ENCODE peak calls at places on chromosomes 5 and 9, in four cellular contexts. One of them, this sample, is unnamed.

GRCh38 chr5:153445875-153446567 is 44.4 kb upstream of the GRIA1 start:
- DNase-seq in HepG2: no peak
- DNase-seq in GM12878: no peak
- DNase-seq in K562: no peak
- DNase-seq in this sample: no peak

GRCh38 chr9:748861-749497 is 92.5 kb upstream of the DMRT1 start:
- DNase-seq in HepG2: no peak
- DNase-seq in K562: no peak
- DNase-seq in GM12878: no peak
- DNase-seq in this sample: no peak

GRCh38 chr9:124010303-124010664 is 1.3 kb upstream of the LHX2 start:
- DNase-seq in HepG2: no peak
- DNase-seq in GM12878: no peak
- DNase-seq in K562: no peak
- DNase-seq in this sample: no peak

GRCh38 chr9:13898957-13899356 is 415.0 kb downstream of the NFIB start:
- DNase-seq in K562: no peak
- DNase-seq in HepG2: no peak
- DNase-seq in GM12878: no peak
- DNase-seq in this sample: no peak

GRCh38 chr5:165321912-165322311 is 1816.5 kb downstream of the MAT2B start:
- DNase-seq in K562: no peak
- DNase-seq in HepG2: no peak
- DNase-seq in GM12878: no peak
- DNase-seq in this sample: no peak

GRCh38 chr5:74122175-74122574 is 496.2 kb downstream of the ARHGEF28 start:
- DNase-seq in GM12878: no peak
- DNase-seq in HepG2: no peak
- DNase-seq in K562: no peak
- DNase-seq in this sample: no peak

GRCh38 chr5:16600397-16600796 is 16.4 kb downstream of the RETREG1 start:
- DNase-seq in GM12878: no peak
- DNase-seq in K562: no peak
- DNase-seq in HepG2: no peak
- DNase-seq in this sample: no peak

GRCh38 chr5:180104131-180104530 is 32.6 kb upstream of the RNF130 start:
- DNase-seq in HepG2: no peak
- DNase-seq in K562: no peak
- DNase-seq in GM12878: no peak
- DNase-seq in this sample: no peak

GRCh38 chr9:34046784-34047379 is 1.8 kb downstream of the UBAP2 start:
- DNase-seq in HepG2: no peak
- DNase-seq in GM12878: peak
- DNase-seq in K562: no peak
- DNase-seq in this sample: no peak

GRCh38 chr5:81038495-81038894 is 78.3 kb downstream of the RASGRF2 start:
- DNase-seq in K562: no peak
- DNase-seq in HepG2: no peak
- DNase-seq in GM12878: no peak
- DNase-seq in this sample: no peak

GRCh38 chr9:33227013-33227398 is 13.0 kb upstream of the SPINK4 start:
- DNase-seq in HepG2: no peak
- DNase-seq in K562: no peak
- DNase-seq in GM12878: no peak
- DNase-seq in this sample: no peak

GRCh38 chr5:53478411-53479044 is 1.9 kb upstream of the FST start:
- DNase-seq in HepG2: peak
- DNase-seq in GM12878: no peak
- DNase-seq in K562: peak
- DNase-seq in this sample: peak
- H3K4me3 ChIP-seq in HepG2: peak
- H3K4me3 ChIP-seq in GM12878: peak
- H3K4me3 ChIP-seq in K562: no peak
- H3K4me3 ChIP-seq in this sample: peak

DNA sequence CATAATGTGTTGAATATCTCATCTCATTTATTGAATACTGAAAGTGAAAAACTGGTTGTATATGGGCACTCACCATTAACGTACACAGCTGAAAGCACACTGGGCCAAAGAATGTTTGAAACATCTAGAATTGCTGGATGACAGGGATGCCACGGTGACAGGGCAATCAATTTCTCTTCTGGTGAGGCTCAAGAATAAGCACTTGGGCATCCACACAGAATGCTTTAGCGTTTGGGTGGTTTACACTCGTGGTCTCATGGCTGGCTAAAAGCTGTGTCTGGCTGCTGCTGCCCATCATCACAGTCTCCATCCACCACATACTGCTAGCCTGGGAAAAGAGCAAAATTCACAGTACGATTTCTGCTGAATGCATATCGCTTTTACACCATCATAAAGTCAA is 30.7 kb upstream of the IL31RA start:
- DNase-seq in K562: no peak
- DNase-seq in GM12878: no peak
- DNase-seq in HepG2: no peak
- DNase-seq in this sample: no peak
- TF ChIP-seq CEBPB in K562: no peak
- TF ChIP-seq CEBPB in GM12878: no peak
- TF ChIP-seq CEBPB in HepG2: no peak
- TF ChIP-seq CEBPB in this sample: no peak

GRCh38 chr9:7976167-7976755 is 176.7 kb upstream of the DMAC1 start:
- DNase-seq in K562: no peak
- DNase-seq in GM12878: peak
- DNase-seq in HepG2: no peak
- DNase-seq in this sample: no peak
- TF ChIP-seq JUND in K562: no peak
- TF ChIP-seq JUND in GM12878: no peak
- TF ChIP-seq JUND in HepG2: no peak
- TF ChIP-seq JUND in this sample: no peak

DNA sequence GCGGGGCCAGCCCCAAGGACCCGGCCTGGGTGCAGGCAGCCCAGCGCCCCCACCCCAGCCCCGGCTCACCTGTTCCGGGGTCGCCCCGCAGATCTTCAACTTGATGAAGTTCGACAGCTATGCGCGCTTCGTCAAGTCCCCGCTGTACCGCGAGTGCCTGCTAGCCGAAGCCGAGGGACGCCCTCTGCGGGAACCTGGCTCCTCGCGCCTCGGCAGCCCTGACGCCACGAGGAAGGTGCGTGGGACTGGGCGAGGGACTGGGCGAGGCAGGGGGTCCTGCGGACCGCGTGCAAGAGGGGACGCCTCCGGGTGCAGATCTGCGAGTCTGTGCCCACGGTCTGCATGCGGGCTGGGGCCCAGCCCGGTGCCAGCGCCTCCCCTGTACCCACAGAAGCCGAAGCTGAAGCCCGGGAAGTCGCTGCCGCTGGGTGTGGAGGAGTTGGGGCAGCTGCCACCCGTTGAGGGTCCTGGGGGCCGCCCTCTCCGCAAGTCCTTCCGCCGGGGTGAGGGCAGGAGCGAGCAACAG is 9.7 kb downstream of the RGS14 start:
- DNase-seq in HepG2: no peak
- DNase-seq in K562: no peak
- DNase-seq in GM12878: no peak
- DNase-seq in this sample: no peak
- H3K4me3 ChIP-seq in HepG2: no peak
- H3K4me3 ChIP-seq in K562: peak
- H3K4me3 ChIP-seq in GM12878: no peak
- H3K4me3 ChIP-seq in this sample: no peak

GRCh38 chr5:171895076-171895475 is 109.5 kb downstream of the SMIM23 start:
- DNase-seq in GM12878: no peak
- DNase-seq in HepG2: no peak
- DNase-seq in K562: no peak
- DNase-seq in this sample: no peak
- TF ChIP-seq CEBPB in GM12878: no peak
- TF ChIP-seq CEBPB in HepG2: no peak
- TF ChIP-seq CEBPB in K562: no peak
- TF ChIP-seq CEBPB in this sample: no peak

GRCh38 chr5:10724799-10725507 is 36.1 kb downstream of the DAP start:
- DNase-seq in GM12878: no peak
- DNase-seq in HepG2: peak
- DNase-seq in K562: peak
- DNase-seq in this sample: peak
- TF ChIP-seq JUND in GM12878: no peak
- TF ChIP-seq JUND in HepG2: no peak
- TF ChIP-seq JUND in K562: peak
- TF ChIP-seq JUND in this sample: peak

GRCh38 chr5:151740958-151741373 is 17.5 kb downstream of the ATOX1 start:
- DNase-seq in HepG2: no peak
- DNase-seq in GM12878: no peak
- DNase-seq in K562: no peak
- DNase-seq in this sample: no peak

GRCh38 chr5:151738125-151738848 is 20.1 kb downstream of the ATOX1 start:
- DNase-seq in K562: no peak
- DNase-seq in GM12878: no peak
- DNase-seq in HepG2: no peak
- DNase-seq in this sample: no peak

GRCh38 chr5:151740336-151740942 is 18.0 kb downstream of the ATOX1 start:
- DNase-seq in K562: peak
- DNase-seq in HepG2: peak
- DNase-seq in GM12878: no peak
- DNase-seq in this sample: no peak

GRCh38 chr5:151739395-151739794 is 19.0 kb downstream of the ATOX1 start:
- DNase-seq in K562: no peak
- DNase-seq in HepG2: no peak
- DNase-seq in GM12878: no peak
- DNase-seq in this sample: no peak

GRCh38 chr5:151739939-151740335 is 18.5 kb downstream of the ATOX1 start:
- DNase-seq in GM12878: no peak
- DNase-seq in HepG2: no peak
- DNase-seq in K562: no peak
- DNase-seq in this sample: no peak
- H3K4me3 ChIP-seq in GM12878: no peak
- H3K4me3 ChIP-seq in HepG2: no peak
- H3K4me3 ChIP-seq in K562: no peak
- H3K4me3 ChIP-seq in this sample: peak

GRCh38 chr5:133801955-133802751 is 166.3 kb downstream of the C5orf15 start:
- DNase-seq in HepG2: no peak
- DNase-seq in K562: no peak
- DNase-seq in GM12878: no peak
- DNase-seq in this sample: no peak
- TF ChIP-seq CEBPB in HepG2: no peak
- TF ChIP-seq CEBPB in K562: no peak
- TF ChIP-seq CEBPB in GM12878: no peak
- TF ChIP-seq CEBPB in this sample: no peak

DNA sequence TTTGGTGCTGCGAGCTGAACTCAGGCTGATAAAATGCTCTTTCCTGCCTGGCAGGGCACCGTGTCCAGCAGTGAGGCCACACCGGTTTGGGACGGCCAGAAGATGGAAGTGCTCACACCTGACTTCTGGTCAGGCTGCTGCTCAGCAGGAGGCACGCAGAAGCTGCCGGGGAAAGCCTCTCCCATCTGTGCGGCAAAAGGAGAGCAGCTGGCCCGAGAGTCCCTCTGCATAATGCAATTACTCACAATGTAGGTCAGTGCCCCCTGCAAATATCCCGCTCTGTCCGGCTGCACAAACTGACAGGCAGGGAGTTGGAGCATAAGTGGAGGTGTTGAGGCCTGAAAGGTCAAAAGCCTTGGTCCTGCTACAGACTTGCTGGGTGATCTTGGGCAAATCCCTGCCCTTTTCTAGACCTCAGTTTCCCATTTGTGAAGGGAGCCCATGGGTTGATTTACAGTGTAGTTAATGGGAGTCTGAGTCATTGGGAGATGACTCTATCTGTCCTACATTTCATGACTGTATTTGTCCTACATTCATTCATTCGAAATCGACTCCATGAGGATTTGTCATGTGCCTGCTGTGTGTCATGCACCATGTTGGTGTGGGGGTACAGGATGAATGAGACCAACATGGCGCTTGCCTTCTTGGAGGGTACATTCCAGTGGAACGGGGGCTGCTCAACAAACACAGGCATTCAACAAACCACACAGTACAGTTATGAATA is 61.8 kb upstream of the TBC1D2 start:
- DNase-seq in HepG2: no peak
- DNase-seq in K562: no peak
- DNase-seq in GM12878: no peak
- DNase-seq in this sample: no peak
- TF ChIP-seq JUND in HepG2: no peak
- TF ChIP-seq JUND in K562: no peak
- TF ChIP-seq JUND in GM12878: no peak
- TF ChIP-seq JUND in this sample: no peak

DNA sequence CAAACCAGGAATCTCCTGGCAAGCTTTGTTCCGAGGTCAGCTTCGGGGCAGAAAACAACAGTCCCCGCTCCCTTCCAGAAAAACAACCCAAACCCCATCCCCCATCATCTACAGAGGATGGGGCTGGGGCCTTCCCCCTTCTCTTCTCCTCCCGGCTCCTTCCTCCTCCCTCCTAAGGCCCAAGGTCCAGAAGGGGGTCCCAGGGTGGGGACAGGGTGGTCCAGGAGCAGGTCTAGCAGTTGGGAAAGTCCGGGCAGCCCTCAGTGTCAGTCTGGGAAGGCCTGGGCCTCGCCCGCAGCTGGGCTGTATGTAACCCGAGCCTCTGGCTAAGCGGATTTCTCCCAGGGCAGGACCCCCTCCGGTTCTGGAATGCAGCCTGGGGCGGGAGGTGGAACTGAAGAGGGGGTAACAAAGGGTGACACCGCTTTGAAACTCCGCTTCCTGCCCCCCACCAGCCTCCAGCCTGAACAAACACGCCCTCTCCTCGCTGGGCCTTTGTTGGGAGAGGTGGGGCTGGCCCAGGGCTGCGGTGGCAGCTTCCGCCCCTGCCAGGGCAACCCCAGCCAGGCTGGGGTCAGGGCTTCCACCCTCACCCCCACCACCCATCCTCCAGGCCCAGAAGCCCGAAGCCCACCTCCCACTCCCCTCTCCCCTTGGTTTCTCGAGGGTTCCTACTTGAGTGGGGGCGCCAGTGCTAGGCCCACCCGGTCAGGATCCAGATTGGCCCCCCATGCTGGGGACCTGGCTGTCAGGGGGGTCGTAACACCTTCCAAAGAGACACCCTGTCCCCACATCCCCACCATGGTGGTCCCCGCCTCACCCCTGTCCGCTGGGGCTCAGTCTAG is 63.5 kb downstream of the C9orf50 start:
- DNase-seq in GM12878: no peak
- DNase-seq in HepG2: peak
- DNase-seq in K562: no peak
- DNase-seq in this sample: peak
- H3K4me3 ChIP-seq in GM12878: no peak
- H3K4me3 ChIP-seq in HepG2: peak
- H3K4me3 ChIP-seq in K562: no peak
- H3K4me3 ChIP-seq in this sample: peak

This sample was measured in HCT116.